ENCODE peak calls at places on chromosomes 12 and 14, in seven cellular contexts. One of them, this sample, is unnamed.

GRCh38 chr12:86249856-86250255 is 6.3 kb downstream of the MGAT4C start:
- DNase-seq in upper lobe of left lung: peak
- DNase-seq in MM.1S: no peak
- DNase-seq in coronary artery: no peak
- DNase-seq in Panc1: no peak
- DNase-seq in cardiac fibroblast: peak
- DNase-seq in GM23338: no peak
- DNase-seq in this sample: no peak

GRCh38 chr14:88904864-88905263 is 80.4 kb downstream of the TTC8 start:
- DNase-seq in upper lobe of left lung: no peak
- DNase-seq in MM.1S: no peak
- DNase-seq in coronary artery: no peak
- DNase-seq in Panc1: no peak
- DNase-seq in cardiac fibroblast: peak
- DNase-seq in GM23338: no peak
- DNase-seq in this sample: no peak

GRCh38 chr14:98290596-98290995 is 981.4 kb downstream of the BCL11B start:
- DNase-seq in upper lobe of left lung: no peak
- DNase-seq in MM.1S: no peak
- DNase-seq in coronary artery: no peak
- DNase-seq in Panc1: no peak
- DNase-seq in cardiac fibroblast: no peak
- DNase-seq in GM23338: no peak
- DNase-seq in this sample: no peak

GRCh38 chr12:104494137-104494815 is 37.5 kb downstream of the CHST11 start:
- DNase-seq in upper lobe of left lung: no peak
- DNase-seq in MM.1S: peak
- DNase-seq in coronary artery: no peak
- DNase-seq in Panc1: no peak
- DNase-seq in cardiac fibroblast: peak
- DNase-seq in GM23338: no peak
- DNase-seq in this sample: no peak

GRCh38 chr14:34258318-34258717 is 203.7 kb downstream of the SPTSSA start:
- DNase-seq in upper lobe of left lung: no peak
- DNase-seq in MM.1S: no peak
- DNase-seq in coronary artery: no peak
- DNase-seq in Panc1: no peak
- DNase-seq in cardiac fibroblast: peak
- DNase-seq in GM23338: no peak
- DNase-seq in this sample: no peak

GRCh38 chr12:107541001-107541400 is 144.6 kb upstream of the PWP1 start:
- DNase-seq in upper lobe of left lung: no peak
- DNase-seq in MM.1S: no peak
- DNase-seq in coronary artery: no peak
- DNase-seq in Panc1: no peak
- DNase-seq in cardiac fibroblast: no peak
- DNase-seq in GM23338: no peak
- DNase-seq in this sample: no peak

GRCh38 chr14:50795127-50795526 is 35.8 kb downstream of the NIN start:
- DNase-seq in upper lobe of left lung: no peak
- DNase-seq in MM.1S: no peak
- DNase-seq in coronary artery: no peak
- DNase-seq in Panc1: no peak
- DNase-seq in cardiac fibroblast: no peak
- DNase-seq in GM23338: no peak
- DNase-seq in this sample: no peak

GRCh38 chr12:9406564-9407424 is 198.6 kb upstream of the PZP start:
- DNase-seq in upper lobe of left lung: no peak
- DNase-seq in MM.1S: no peak
- DNase-seq in coronary artery: no peak
- DNase-seq in Panc1: no peak
- DNase-seq in cardiac fibroblast: no peak
- DNase-seq in GM23338: no peak
- DNase-seq in this sample: no peak

GRCh38 chr12:4134434-4134762 is 139.2 kb upstream of the CCND2 start:
- DNase-seq in upper lobe of left lung: no peak
- DNase-seq in MM.1S: no peak
- DNase-seq in coronary artery: no peak
- DNase-seq in Panc1: no peak
- DNase-seq in cardiac fibroblast: no peak
- DNase-seq in GM23338: peak
- DNase-seq in this sample: no peak

GRCh38 chr14:103444837-103445524 is 59.8 kb downstream of the MARK3 start:
- DNase-seq in upper lobe of left lung: no peak
- DNase-seq in MM.1S: no peak
- DNase-seq in coronary artery: no peak
- DNase-seq in Panc1: no peak
- DNase-seq in cardiac fibroblast: peak
- DNase-seq in GM23338: peak
- DNase-seq in this sample: no peak

GRCh38 chr12:124358572-124358971 is 63.7 kb downstream of the RFLNA start:
- DNase-seq in upper lobe of left lung: no peak
- DNase-seq in MM.1S: no peak
- DNase-seq in coronary artery: no peak
- DNase-seq in Panc1: no peak
- DNase-seq in cardiac fibroblast: no peak
- DNase-seq in GM23338: no peak
- DNase-seq in this sample: no peak

GRCh38 chr14:56181666-56182065 is 63.5 kb downstream of the PELI2 start:
- DNase-seq in upper lobe of left lung: no peak
- DNase-seq in MM.1S: no peak
- DNase-seq in coronary artery: no peak
- DNase-seq in Panc1: no peak
- DNase-seq in cardiac fibroblast: peak
- DNase-seq in GM23338: no peak
- DNase-seq in this sample: no peak

GRCh38 chr12:120015313-120015712 is 26.3 kb downstream of the BICDL1 start:
- DNase-seq in upper lobe of left lung: no peak
- DNase-seq in MM.1S: no peak
- DNase-seq in coronary artery: no peak
- DNase-seq in Panc1: no peak
- DNase-seq in cardiac fibroblast: no peak
- DNase-seq in GM23338: no peak
- DNase-seq in this sample: no peak

GRCh38 chr12:106188249-106188648 is 49.5 kb upstream of the NUAK1 start:
- DNase-seq in upper lobe of left lung: no peak
- DNase-seq in MM.1S: no peak
- DNase-seq in coronary artery: no peak
- DNase-seq in Panc1: no peak
- DNase-seq in cardiac fibroblast: no peak
- DNase-seq in GM23338: no peak
- DNase-seq in this sample: no peak

GRCh38 chr12:63846249-63846967 is 1.9 kb downstream of the SRGAP1 start:
- DNase-seq in upper lobe of left lung: no peak
- DNase-seq in MM.1S: no peak
- DNase-seq in coronary artery: no peak
- DNase-seq in Panc1: no peak
- DNase-seq in cardiac fibroblast: no peak
- DNase-seq in GM23338: no peak
- DNase-seq in this sample: no peak

GRCh38 chr14:23119362-23120327 is 590 bp upstream of the CEBPE start:
- DNase-seq in upper lobe of left lung: no peak
- DNase-seq in MM.1S: no peak
- DNase-seq in coronary artery: no peak
- DNase-seq in Panc1: no peak
- DNase-seq in cardiac fibroblast: no peak
- DNase-seq in GM23338: no peak
- DNase-seq in this sample: peak

GRCh38 chr12:114841557-114842251 is 157.7 kb upstream of the TBX3 start:
- DNase-seq in upper lobe of left lung: no peak
- DNase-seq in MM.1S: no peak
- DNase-seq in coronary artery: no peak
- DNase-seq in Panc1: no peak
- DNase-seq in cardiac fibroblast: no peak
- DNase-seq in GM23338: peak
- DNase-seq in this sample: no peak

GRCh38 chr12:56877195-56878009 is 56.8 kb downstream of the SDR9C7 start:
- DNase-seq in upper lobe of left lung: no peak
- DNase-seq in MM.1S: no peak
- DNase-seq in coronary artery: no peak
- DNase-seq in Panc1: no peak
- DNase-seq in cardiac fibroblast: no peak
- DNase-seq in GM23338: no peak
- DNase-seq in this sample: no peak

DNA sequence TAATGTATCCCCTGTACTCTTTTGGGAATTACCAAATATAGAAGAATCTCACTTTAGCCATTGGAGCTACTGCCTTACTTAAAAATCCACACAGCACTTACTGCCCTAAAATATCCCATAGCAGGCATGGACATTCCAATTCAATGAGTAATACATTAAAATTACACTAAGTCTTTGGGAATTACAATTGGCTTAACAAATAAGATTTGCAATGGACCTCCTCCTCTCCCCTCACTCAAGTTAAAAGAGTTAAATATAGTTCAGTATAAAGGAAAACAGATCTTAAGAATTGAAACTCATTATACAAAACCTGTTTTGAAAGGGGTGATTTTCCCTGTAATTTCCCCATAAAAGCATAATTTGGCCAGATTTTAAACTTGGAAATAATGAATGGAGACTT is 477.1 kb downstream of the SLC16A7 start:
- DNase-seq in upper lobe of left lung: no peak
- DNase-seq in MM.1S: no peak
- DNase-seq in coronary artery: no peak
- DNase-seq in Panc1: no peak
- DNase-seq in cardiac fibroblast: peak
- DNase-seq in GM23338: peak
- DNase-seq in this sample: no peak
- H3K4me3 ChIP-seq in upper lobe of left lung: no peak
- H3K4me3 ChIP-seq in MM.1S: no peak
- H3K4me3 ChIP-seq in coronary artery: no peak
- H3K4me3 ChIP-seq in Panc1: no peak
- H3K4me3 ChIP-seq in cardiac fibroblast: no peak
- H3K4me3 ChIP-seq in GM23338: no peak
- H3K4me3 ChIP-seq in this sample: no peak

DNA sequence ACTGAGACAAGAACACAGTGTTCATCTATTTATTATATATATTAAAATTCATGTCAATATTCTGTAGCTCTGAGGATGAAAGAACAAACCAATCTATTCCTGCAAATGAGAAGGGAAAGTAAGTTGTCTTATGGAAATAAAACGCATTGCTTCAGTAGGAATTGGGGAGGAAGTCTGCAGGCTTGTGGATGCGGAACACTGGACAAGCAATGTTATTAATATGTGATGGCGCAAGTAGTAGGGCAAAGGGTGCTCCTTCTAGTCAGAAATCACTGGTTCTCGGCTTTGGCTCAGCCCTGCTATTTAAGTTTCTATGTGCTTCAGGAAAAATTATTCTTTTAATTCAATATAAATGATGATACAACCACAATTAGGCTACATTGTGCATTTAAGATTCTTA is 28.8 kb upstream of the RAP1B start:
- DNase-seq in upper lobe of left lung: no peak
- DNase-seq in MM.1S: no peak
- DNase-seq in coronary artery: no peak
- DNase-seq in Panc1: no peak
- DNase-seq in cardiac fibroblast: no peak
- DNase-seq in GM23338: no peak
- DNase-seq in this sample: no peak
- TF ChIP-seq CTCF in upper lobe of left lung: no peak
- TF ChIP-seq CTCF in MM.1S: no peak
- TF ChIP-seq CTCF in coronary artery: no peak
- TF ChIP-seq CTCF in Panc1: no peak
- TF ChIP-seq CTCF in cardiac fibroblast: no peak
- TF ChIP-seq CTCF in GM23338: no peak
- TF ChIP-seq CTCF in this sample: no peak

DNA sequence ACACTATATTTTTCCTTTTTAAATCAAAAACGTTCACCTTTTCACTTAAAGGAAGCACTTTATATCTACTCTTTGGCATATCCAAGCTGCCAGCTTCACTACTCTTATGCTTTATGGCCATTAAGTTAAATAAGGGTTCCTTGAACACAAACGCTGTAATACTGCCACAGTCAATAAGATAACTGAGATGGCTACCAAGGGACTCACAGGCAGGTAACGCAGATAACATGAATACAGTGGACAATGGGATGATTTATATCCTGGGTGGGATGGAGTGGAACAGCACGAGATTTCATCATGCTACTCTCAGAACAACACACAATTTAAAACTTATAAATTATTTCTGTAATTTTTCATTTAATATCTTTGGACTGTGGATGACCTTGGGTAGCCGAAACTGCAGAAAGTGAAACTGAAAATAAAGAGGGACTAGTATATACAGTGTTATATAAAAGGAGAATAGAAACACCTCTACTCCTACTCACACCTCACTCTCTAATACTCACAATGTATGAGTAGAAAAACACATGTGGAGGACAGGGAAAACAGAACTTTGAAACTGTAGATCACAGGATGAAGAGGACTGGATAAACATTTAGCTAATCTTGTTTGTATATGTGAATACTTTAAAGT is 367.3 kb downstream of the C12orf50 start:
- DNase-seq in upper lobe of left lung: no peak
- DNase-seq in MM.1S: peak
- DNase-seq in coronary artery: no peak
- DNase-seq in Panc1: no peak
- DNase-seq in cardiac fibroblast: no peak
- DNase-seq in GM23338: no peak
- DNase-seq in this sample: no peak
- H3K4me3 ChIP-seq in upper lobe of left lung: no peak
- H3K4me3 ChIP-seq in MM.1S: no peak
- H3K4me3 ChIP-seq in coronary artery: peak
- H3K4me3 ChIP-seq in Panc1: peak
- H3K4me3 ChIP-seq in cardiac fibroblast: peak
- H3K4me3 ChIP-seq in GM23338: no peak
- H3K4me3 ChIP-seq in this sample: no peak

GRCh38 chr14:64804754-64805260 is 74.9 kb downstream of the SPTB start:
- DNase-seq in upper lobe of left lung: no peak
- DNase-seq in MM.1S: no peak
- DNase-seq in coronary artery: no peak
- DNase-seq in Panc1: no peak
- DNase-seq in cardiac fibroblast: no peak
- DNase-seq in GM23338: no peak
- DNase-seq in this sample: no peak

GRCh38 chr14:64801046-64801445 is 78.7 kb downstream of the SPTB start:
- DNase-seq in upper lobe of left lung: no peak
- DNase-seq in MM.1S: no peak
- DNase-seq in coronary artery: no peak
- DNase-seq in Panc1: no peak
- DNase-seq in cardiac fibroblast: no peak
- DNase-seq in GM23338: no peak
- DNase-seq in this sample: no peak

GRCh38 chr14:64799555-64799954 is 80.2 kb downstream of the SPTB start:
- DNase-seq in upper lobe of left lung: no peak
- DNase-seq in MM.1S: no peak
- DNase-seq in coronary artery: no peak
- DNase-seq in Panc1: no peak
- DNase-seq in cardiac fibroblast: no peak
- DNase-seq in GM23338: no peak
- DNase-seq in this sample: no peak

GRCh38 chr14:64800000-64800399 is 79.7 kb downstream of the SPTB start:
- DNase-seq in upper lobe of left lung: peak
- DNase-seq in MM.1S: peak
- DNase-seq in coronary artery: no peak
- DNase-seq in Panc1: no peak
- DNase-seq in cardiac fibroblast: peak
- DNase-seq in GM23338: peak
- DNase-seq in this sample: no peak

DNA sequence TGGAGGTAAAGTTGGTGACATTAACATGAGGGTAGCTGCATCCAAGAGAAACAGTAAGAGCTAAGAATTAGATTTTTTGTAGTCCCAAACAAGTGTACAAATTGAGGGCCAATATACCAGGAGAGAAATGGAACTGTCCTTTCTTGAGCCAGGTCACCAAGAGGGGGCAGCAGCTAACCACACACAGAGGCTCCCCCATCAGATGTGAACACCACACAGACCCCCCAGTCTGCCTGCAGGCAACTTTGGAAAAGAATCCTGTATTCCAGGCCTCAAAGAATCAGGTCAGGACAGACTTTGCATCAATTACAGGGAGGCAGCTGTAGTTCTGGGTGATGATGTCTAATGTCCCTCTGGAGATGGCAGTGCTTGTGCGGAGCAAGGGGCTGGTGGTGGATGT is 77.9 kb downstream of the SPTB start:
- DNase-seq in upper lobe of left lung: no peak
- DNase-seq in MM.1S: no peak
- DNase-seq in coronary artery: no peak
- DNase-seq in Panc1: no peak
- DNase-seq in cardiac fibroblast: peak
- DNase-seq in GM23338: peak
- DNase-seq in this sample: no peak
- TF ChIP-seq CTCF in upper lobe of left lung: no peak
- TF ChIP-seq CTCF in MM.1S: peak
- TF ChIP-seq CTCF in coronary artery: peak
- TF ChIP-seq CTCF in Panc1: peak
- TF ChIP-seq CTCF in cardiac fibroblast: peak
- TF ChIP-seq CTCF in GM23338: peak
- TF ChIP-seq CTCF in this sample: peak

This sample was measured in GM12864.